ENCODE peak calls at places on chromosomes 1 and 21, in four cellular contexts. Q, L, D and I are unnamed samples.

GRCh38 chr1:192539450-192540132 is 36.0 kb upstream of the RGS1 start:
- DNase-seq in D (no peak), Q (peak; percentile 78), L (no peak), I (peak; percentile 89)

GRCh38 chr1:241834733-241835377 is 13.1 kb upstream of the EXO1 start:
- DNase-seq in L (no peak), D (no peak), Q (peak; percentile 60), I (no peak)

GRCh38 chr1:119946724-119947123 is 50.4 kb upstream of the ADAM30 start:
- DNase-seq in L (no peak), Q (no peak), D (no peak), I (no peak)

GRCh38 chr21:30831194-30831765 is 1.7 kb upstream of the KRTAP7-1 start:
- DNase-seq in D (peak; percentile 51), Q (no peak), L (peak; percentile 5), I (no peak)

GRCh38 chr1:9494936-9495758 is 44.1 kb upstream of the SLC25A33 start:
- DNase-seq in L (peak; percentile 49), D (peak; percentile 57), Q (peak; percentile 87), I (no peak)

GRCh38 chr1:17849216-17849615 is 94.1 kb downstream of the ACTL8 start:
- DNase-seq in D (no peak), Q (peak; percentile 54), L (no peak), I (no peak)

GRCh38 chr21:45853703-45854342 is 127.7 kb upstream of the COL6A1 start:
- DNase-seq in L (no peak), D (no peak), Q (no peak), I (no peak)

GRCh38 chr1:213790565-213790964 is 197.2 kb upstream of the PROX1 start:
- DNase-seq in L (no peak), Q (no peak), D (no peak), I (no peak)

GRCh38 chr1:170415734-170416372 is 116.1 kb upstream of the GORAB start:
- DNase-seq in Q (peak; percentile 14), D (no peak), L (no peak), I (no peak)

GRCh38 chr1:234893725-234894630 is 234.7 kb downstream of the TOMM20 start:
- DNase-seq in Q (peak; percentile 79), D (no peak), L (no peak), I (peak; percentile 91)

GRCh38 chr21:44330698-44331097 is 8.5 kb downstream of the CFAP410 start:
- DNase-seq in D (no peak), L (no peak), Q (no peak), I (no peak)

GRCh38 chr1:29303201-29304024 is 67.1 kb downstream of the PTPRU start:
- DNase-seq in L (no peak), D (no peak), Q (no peak), I (no peak)

GRCh38 chr1:223016381-223016780 is 126.7 kb downstream of the TLR5 start:
- DNase-seq in D (no peak), L (no peak), Q (no peak), I (no peak)

GRCh38 chr1:234675561-234675960 is 65.6 kb upstream of the IRF2BP2 start:
- DNase-seq in L (no peak), Q (no peak), D (no peak), I (no peak)

GRCh38 chr1:11046625-11047365 is at the start of gene MASP2:
- DNase-seq in L (no peak), Q (no peak), D (no peak), I (no peak)

GRCh38 chr1:29513357-29513756 is 277.0 kb downstream of the PTPRU start:
- DNase-seq in L (no peak), Q (peak; percentile 69), D (no peak), I (peak; percentile 24)

GRCh38 chr1:199639453-199639852 is 388.1 kb upstream of the NR5A2 start:
- DNase-seq in Q (no peak), L (no peak), D (no peak), I (no peak)

GRCh38 chr1:163442214-163442765 is 120.5 kb downstream of the NUF2 start:
- DNase-seq in L (no peak), Q (no peak), D (no peak), I (no peak)

GRCh38 chr21:36583591-36583990 is 103.7 kb upstream of the CLDN14 start:
- DNase-seq in D (no peak), Q (no peak), L (no peak), I (no peak)